ENCODE peak calls at places on chromosomes 16 and 17, in four cellular contexts. One of them, this sample, is unnamed.

GRCh38 chr16:87978127-87978526 is 26.9 kb downstream of the BANP start:
- DNase-seq in thoracic aorta: no peak
- DNase-seq in endothelial cell: no peak
- DNase-seq in psoas muscle: no peak
- DNase-seq in this sample: no peak

GRCh38 chr17:77375526-77375916 is 234.8 kb downstream of the SEC14L1 start:
- DNase-seq in thoracic aorta: no peak
- DNase-seq in endothelial cell: no peak
- DNase-seq in psoas muscle: no peak
- DNase-seq in this sample: no peak

GRCh38 chr16:76444823-76445222 is 167.6 kb downstream of the CNTNAP4 start:
- DNase-seq in thoracic aorta: no peak
- DNase-seq in endothelial cell: no peak
- DNase-seq in psoas muscle: no peak
- DNase-seq in this sample: no peak

GRCh38 chr17:30433514-30433913 is 43.7 kb upstream of the GOSR1 start:
- DNase-seq in thoracic aorta: no peak
- DNase-seq in endothelial cell: no peak
- DNase-seq in psoas muscle: no peak
- DNase-seq in this sample: no peak

GRCh38 chr17:22570144-22570845 is 878.0 kb downstream of the KCNJ18 start:
- DNase-seq in thoracic aorta: no peak
- DNase-seq in endothelial cell: no peak
- DNase-seq in psoas muscle: no peak
- DNase-seq in this sample: no peak

GRCh38 chr16:52629296-52629695 is 82.4 kb upstream of the TOX3 start:
- DNase-seq in thoracic aorta: no peak
- DNase-seq in endothelial cell: no peak
- DNase-seq in psoas muscle: no peak
- DNase-seq in this sample: no peak

GRCh38 chr16:88197481-88198456 is 185.0 kb upstream of the ZNF469 start:
- DNase-seq in thoracic aorta: no peak
- DNase-seq in endothelial cell: no peak
- DNase-seq in psoas muscle: no peak
- DNase-seq in this sample: no peak

GRCh38 chr17:45783593-45784292 is 377 bp upstream of the CRHR1 start:
- DNase-seq in thoracic aorta: no peak
- DNase-seq in endothelial cell: peak
- DNase-seq in psoas muscle: peak
- DNase-seq in this sample: peak

GRCh38 chr16:89581861-89582563 is 6.5 kb downstream of the CPNE7 start:
- DNase-seq in thoracic aorta: no peak
- DNase-seq in endothelial cell: no peak
- DNase-seq in psoas muscle: no peak
- DNase-seq in this sample: no peak

GRCh38 chr17:33127706-33128105 is 136.1 kb downstream of the SPACA3 start:
- DNase-seq in thoracic aorta: no peak
- DNase-seq in endothelial cell: no peak
- DNase-seq in psoas muscle: no peak
- DNase-seq in this sample: no peak

GRCh38 chr16:6335072-6335471 is 997.6 kb upstream of the RBFOX1 start:
- DNase-seq in thoracic aorta: no peak
- DNase-seq in endothelial cell: peak
- DNase-seq in psoas muscle: no peak
- DNase-seq in this sample: no peak

GRCh38 chr16:66930189-66930588 is 4.0 kb downstream of the CIAO2B start:
- DNase-seq in thoracic aorta: no peak
- DNase-seq in endothelial cell: no peak
- DNase-seq in psoas muscle: peak
- DNase-seq in this sample: no peak

GRCh38 chr17:76135810-76136188 is 5.2 kb downstream of the FOXJ1 start:
- DNase-seq in thoracic aorta: no peak
- DNase-seq in endothelial cell: no peak
- DNase-seq in psoas muscle: no peak
- DNase-seq in this sample: no peak

GRCh38 chr16:17206712-17207111 is 264.0 kb downstream of the XYLT1 start:
- DNase-seq in thoracic aorta: no peak
- DNase-seq in endothelial cell: no peak
- DNase-seq in psoas muscle: no peak
- DNase-seq in this sample: no peak
- TF ChIP-seq CTCF in thoracic aorta: no peak
- TF ChIP-seq CTCF in endothelial cell: no peak
- TF ChIP-seq CTCF in psoas muscle: no peak
- TF ChIP-seq CTCF in this sample: no peak

GRCh38 chr17:57808882-57809281 is 41.0 kb downstream of the MRPS23 start:
- DNase-seq in thoracic aorta: no peak
- DNase-seq in endothelial cell: no peak
- DNase-seq in psoas muscle: no peak
- DNase-seq in this sample: no peak

GRCh38 chr17:57811633-57812280 is 38.1 kb downstream of the MRPS23 start:
- DNase-seq in thoracic aorta: no peak
- DNase-seq in endothelial cell: no peak
- DNase-seq in psoas muscle: no peak
- DNase-seq in this sample: no peak

GRCh38 chr17:57806083-57806830 is 43.6 kb downstream of the MRPS23 start:
- DNase-seq in thoracic aorta: no peak
- DNase-seq in endothelial cell: no peak
- DNase-seq in psoas muscle: no peak
- DNase-seq in this sample: no peak

GRCh38 chr17:57809879-57810278 is 40.0 kb downstream of the MRPS23 start:
- DNase-seq in thoracic aorta: no peak
- DNase-seq in endothelial cell: no peak
- DNase-seq in psoas muscle: no peak
- DNase-seq in this sample: no peak

DNA sequence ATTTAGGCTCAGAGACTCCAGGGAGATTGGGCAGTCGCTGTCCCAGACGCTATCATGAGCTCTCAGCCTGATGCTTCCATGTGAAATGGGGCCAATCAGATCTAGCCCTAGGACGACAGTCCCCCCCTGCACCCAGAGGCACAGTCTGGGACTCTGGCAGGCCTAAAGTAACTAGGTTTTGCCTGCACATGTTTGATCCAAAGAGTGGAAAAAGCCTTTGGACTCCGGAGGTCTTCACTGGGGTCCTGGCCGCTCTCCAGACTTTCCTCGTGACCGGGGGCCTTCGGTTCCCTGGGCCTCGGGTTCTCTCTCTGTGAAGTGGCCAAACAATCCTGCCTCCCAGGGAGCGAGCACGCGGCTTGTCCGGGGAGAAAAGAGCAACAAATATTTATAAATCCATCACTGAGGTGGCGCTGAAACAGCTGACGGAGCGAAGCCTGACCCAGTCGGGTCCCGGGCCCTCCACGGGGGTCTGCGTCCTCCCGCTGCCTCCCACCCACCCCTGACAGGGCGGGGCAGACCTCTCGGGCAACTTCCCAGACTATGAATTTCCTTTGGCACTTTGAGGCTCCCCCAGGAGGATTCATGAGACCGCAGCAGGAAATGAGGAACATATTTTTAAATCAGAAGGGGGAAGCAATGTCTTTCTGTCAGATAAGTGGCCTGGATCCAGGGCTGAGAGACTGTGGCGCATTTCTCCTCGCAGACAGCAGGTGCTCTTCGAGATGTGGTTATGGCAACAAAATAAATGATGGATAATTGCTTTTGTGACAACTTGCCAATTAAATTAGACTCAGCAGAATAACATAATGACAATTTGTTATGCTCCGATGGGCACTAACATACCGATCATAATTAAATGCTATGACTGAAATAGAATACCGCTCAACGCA is 38.9 kb downstream of the MRPS23 start:
- DNase-seq in thoracic aorta: no peak
- DNase-seq in endothelial cell: no peak
- DNase-seq in psoas muscle: peak
- DNase-seq in this sample: no peak
- TF ChIP-seq CTCF in thoracic aorta: peak
- TF ChIP-seq CTCF in endothelial cell: no peak
- TF ChIP-seq CTCF in psoas muscle: no peak
- TF ChIP-seq CTCF in this sample: no peak

GRCh38 chr16:17431904-17432625 is 38.7 kb downstream of the XYLT1 start:
- DNase-seq in thoracic aorta: no peak
- DNase-seq in endothelial cell: no peak
- DNase-seq in psoas muscle: no peak
- DNase-seq in this sample: no peak
- TF ChIP-seq CTCF in thoracic aorta: no peak
- TF ChIP-seq CTCF in endothelial cell: peak
- TF ChIP-seq CTCF in psoas muscle: peak
- TF ChIP-seq CTCF in this sample: no peak

DNA sequence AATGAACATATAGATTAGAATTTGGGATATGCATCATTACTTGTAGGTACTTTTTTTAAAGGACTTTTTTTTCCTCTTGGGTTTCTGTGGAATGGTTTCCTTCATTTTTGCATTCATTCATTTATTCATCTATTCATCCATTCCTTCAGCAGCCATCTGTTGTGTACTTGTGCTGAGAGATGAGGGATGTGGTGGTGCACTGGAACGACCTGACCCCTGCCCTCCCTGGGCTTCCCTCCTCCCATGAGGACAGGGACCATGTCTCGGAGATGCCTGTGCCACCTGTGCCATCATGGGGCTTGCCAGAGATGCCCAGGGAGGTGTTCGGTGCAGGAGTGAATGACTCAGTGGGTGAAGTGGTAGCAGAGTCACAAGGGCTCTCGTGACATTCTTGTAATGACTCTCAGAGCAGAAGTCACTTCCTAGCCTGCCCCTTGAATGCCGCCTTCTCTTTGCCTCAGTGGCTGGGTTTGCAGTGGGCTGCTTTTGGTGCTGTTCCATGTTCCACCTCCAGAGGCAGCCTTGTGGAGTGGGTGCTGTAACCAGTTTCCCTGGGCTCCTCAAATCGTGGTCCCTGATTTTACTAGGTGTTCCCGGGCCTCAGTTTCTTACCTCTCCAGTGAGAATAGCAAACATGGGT is 43.9 kb downstream of the CLEC16A start:
- DNase-seq in thoracic aorta: no peak
- DNase-seq in endothelial cell: peak
- DNase-seq in psoas muscle: no peak
- DNase-seq in this sample: peak
- TF ChIP-seq CTCF in thoracic aorta: no peak
- TF ChIP-seq CTCF in endothelial cell: peak
- TF ChIP-seq CTCF in psoas muscle: no peak
- TF ChIP-seq CTCF in this sample: peak

GRCh38 chr16:22075776-22076175 is 16.6 kb upstream of the VWA3A start:
- DNase-seq in thoracic aorta: no peak
- DNase-seq in endothelial cell: no peak
- DNase-seq in psoas muscle: no peak
- DNase-seq in this sample: no peak
- TF ChIP-seq CTCF in thoracic aorta: no peak
- TF ChIP-seq CTCF in endothelial cell: no peak
- TF ChIP-seq CTCF in psoas muscle: no peak
- TF ChIP-seq CTCF in this sample: no peak

DNA sequence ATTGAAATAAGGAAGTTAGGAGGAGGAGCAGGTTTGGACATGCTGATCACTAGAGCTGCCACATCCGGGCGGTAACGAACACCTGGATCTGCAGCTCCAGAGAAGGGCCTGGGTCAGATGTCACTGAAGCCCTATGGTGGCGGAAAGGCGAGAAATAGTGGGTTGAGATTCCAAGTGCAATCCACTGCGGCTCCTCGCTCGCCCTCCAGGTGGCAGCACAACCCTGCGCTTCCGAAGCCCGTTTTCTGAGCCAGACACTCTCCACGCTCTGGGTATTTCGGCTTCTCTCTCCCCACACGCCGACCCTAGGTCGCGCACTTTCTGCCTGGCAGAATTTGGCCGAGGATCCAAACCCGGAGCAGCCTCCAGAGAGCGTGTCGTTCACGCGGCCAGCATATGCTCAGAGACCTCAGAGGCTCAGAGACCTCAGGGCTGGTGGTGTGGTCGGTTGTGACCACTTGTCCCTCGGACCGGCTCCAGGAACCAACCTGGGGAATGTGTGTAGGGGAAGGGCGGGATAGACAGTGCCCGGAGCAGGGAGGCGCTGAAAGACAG is 922 bp upstream of the SLC2A4 start:
- DNase-seq in thoracic aorta: peak
- DNase-seq in endothelial cell: peak
- DNase-seq in psoas muscle: peak
- DNase-seq in this sample: peak
- TF ChIP-seq CTCF in thoracic aorta: peak
- TF ChIP-seq CTCF in endothelial cell: peak
- TF ChIP-seq CTCF in psoas muscle: peak
- TF ChIP-seq CTCF in this sample: peak

This sample was measured in GM13977.